ENCODE peak calls at places on chromosomes 13 and 19, in four cellular contexts. One of them, this sample, is unnamed.

GRCh38 chr13:113585828-113586355 is 1.3 kb downstream of the TFDP1 start:
- DNase-seq in HCT116: no peak
- DNase-seq in esophagus muscularis mucosa: peak; percentile 29
- DNase-seq in endothelial cell of umbilical vein: no peak
- DNase-seq in this sample: peak; percentile 23

GRCh38 chr13:99425485-99426341 is 75.6 kb upstream of the TM9SF2 start:
- DNase-seq in HCT116: no peak
- DNase-seq in esophagus muscularis mucosa: no peak
- DNase-seq in endothelial cell of umbilical vein: no peak
- DNase-seq in this sample: peak; percentile 37

GRCh38 chr13:75635621-75636338 is at the start of gene LMO7:
- DNase-seq in HCT116: no peak
- DNase-seq in esophagus muscularis mucosa: no peak
- DNase-seq in endothelial cell of umbilical vein: peak; percentile 15
- DNase-seq in this sample: peak; percentile 53

GRCh38 chr13:36920612-36921185 is 661 bp upstream of the SMAD9 start:
- DNase-seq in HCT116: no peak
- DNase-seq in esophagus muscularis mucosa: no peak
- DNase-seq in endothelial cell of umbilical vein: peak; percentile 10
- DNase-seq in this sample: no peak

GRCh38 chr13:51717786-51718398 is 86.1 kb downstream of the DHRS12 start:
- DNase-seq in HCT116: no peak
- DNase-seq in esophagus muscularis mucosa: no peak
- DNase-seq in endothelial cell of umbilical vein: no peak
- DNase-seq in this sample: no peak

GRCh38 chr19:16143399-16144215 is at the start of gene HSH2D:
- DNase-seq in HCT116: peak; percentile 77
- DNase-seq in esophagus muscularis mucosa: no peak
- DNase-seq in endothelial cell of umbilical vein: no peak
- DNase-seq in this sample: peak; percentile 94

GRCh38 chr19:16265205-16265604 is 59.4 kb upstream of the KLF2 start:
- DNase-seq in HCT116: no peak
- DNase-seq in esophagus muscularis mucosa: no peak
- DNase-seq in endothelial cell of umbilical vein: no peak
- DNase-seq in this sample: no peak

GRCh38 chr13:93876236-93876635 is 603.2 kb downstream of the DCT start:
- DNase-seq in HCT116: no peak
- DNase-seq in esophagus muscularis mucosa: no peak
- DNase-seq in endothelial cell of umbilical vein: no peak
- DNase-seq in this sample: no peak

GRCh38 chr19:12801466-12802266 is at the start of the genes PRDX2 and THSD8:
- DNase-seq in HCT116: no peak
- DNase-seq in esophagus muscularis mucosa: no peak
- DNase-seq in endothelial cell of umbilical vein: peak; percentile 75
- DNase-seq in this sample: peak; percentile 87

GRCh38 chr19:5228932-5229777 is 111.5 kb downstream of the PTPRS start:
- DNase-seq in HCT116: no peak
- DNase-seq in esophagus muscularis mucosa: no peak
- DNase-seq in endothelial cell of umbilical vein: no peak
- DNase-seq in this sample: no peak

GRCh38 chr13:32281083-32281482 is 34.1 kb downstream of the ZAR1L start:
- DNase-seq in HCT116: no peak
- DNase-seq in esophagus muscularis mucosa: no peak
- DNase-seq in endothelial cell of umbilical vein: no peak
- DNase-seq in this sample: no peak

GRCh38 chr19:51417107-51417806 is at the start of gene SIGLEC10:
- DNase-seq in HCT116: no peak
- DNase-seq in esophagus muscularis mucosa: no peak
- DNase-seq in endothelial cell of umbilical vein: no peak
- DNase-seq in this sample: peak; percentile 37

GRCh38 chr13:114065926-114066774 is 66.3 kb downstream of the RASA3 start:
- DNase-seq in HCT116: no peak
- DNase-seq in esophagus muscularis mucosa: no peak
- DNase-seq in endothelial cell of umbilical vein: no peak
- DNase-seq in this sample: no peak

GRCh38 chr13:65990684-65991083 is 1239.5 kb downstream of the PCDH9 start:
- DNase-seq in HCT116: no peak
- DNase-seq in esophagus muscularis mucosa: no peak
- DNase-seq in endothelial cell of umbilical vein: no peak
- DNase-seq in this sample: no peak

GRCh38 chr19:58563034-58563573 is 4.7 kb upstream of the UBE2M start:
- DNase-seq in HCT116: no peak
- DNase-seq in esophagus muscularis mucosa: no peak
- DNase-seq in endothelial cell of umbilical vein: no peak
- DNase-seq in this sample: peak; percentile 37

GRCh38 chr19:6322284-6322683 is 11.1 kb downstream of the ACER1 start:
- DNase-seq in HCT116: no peak
- DNase-seq in esophagus muscularis mucosa: no peak
- DNase-seq in endothelial cell of umbilical vein: no peak
- DNase-seq in this sample: no peak

GRCh38 chr19:18304496-18305312 is 18.2 kb downstream of the LSM4 start:
- DNase-seq in HCT116: no peak
- DNase-seq in esophagus muscularis mucosa: peak; percentile 96
- DNase-seq in endothelial cell of umbilical vein: peak; percentile 83
- DNase-seq in this sample: peak; percentile 80

GRCh38 chr19:28332886-28333285 is 880.1 kb downstream of the UQCRFS1 start:
- DNase-seq in HCT116: no peak
- DNase-seq in esophagus muscularis mucosa: peak; percentile 75
- DNase-seq in endothelial cell of umbilical vein: no peak
- DNase-seq in this sample: no peak

DNA sequence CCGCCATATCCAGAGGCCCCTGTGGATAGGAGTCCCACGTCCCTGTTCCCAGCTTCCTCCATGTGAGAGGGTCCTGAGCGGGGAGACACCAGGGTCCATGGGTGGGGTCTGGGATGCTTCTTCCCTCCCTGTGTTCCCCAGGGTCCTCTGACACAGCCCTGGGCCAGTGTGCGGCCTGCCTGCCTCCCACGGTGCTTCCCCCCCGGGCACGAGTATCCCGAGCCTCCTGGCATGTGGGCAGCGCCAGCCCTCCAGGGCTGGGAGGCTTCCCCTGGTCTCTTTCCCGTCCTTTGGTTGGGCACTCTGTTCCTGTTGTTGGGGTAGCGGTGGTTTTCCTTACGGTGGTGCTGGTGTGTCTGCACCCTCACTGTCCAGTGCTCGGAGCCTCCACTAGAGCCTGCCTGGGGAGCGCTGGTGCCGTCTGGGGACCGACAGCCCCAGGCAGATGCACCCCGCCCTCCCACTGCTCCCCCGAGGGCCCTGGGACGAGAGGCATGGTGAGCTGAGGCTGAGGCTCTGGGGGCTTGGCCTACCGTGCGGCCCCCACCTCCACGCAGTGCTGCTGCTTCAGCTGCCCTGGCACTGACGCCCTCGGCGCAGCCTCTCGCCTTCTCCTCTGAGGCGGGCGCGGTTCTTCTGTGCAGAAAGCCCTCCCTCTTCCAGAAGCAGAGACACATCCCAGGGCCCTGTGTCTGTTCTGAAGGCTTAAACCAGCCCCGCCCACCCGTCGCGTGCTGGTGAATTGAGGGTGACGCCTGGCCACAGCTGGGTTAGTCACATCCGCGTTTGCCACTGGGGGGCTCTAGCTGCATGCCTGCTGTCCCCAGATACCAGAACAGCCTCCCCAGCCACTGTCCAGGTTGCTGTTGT is 27.9 kb downstream of the PLEKHJ1 start:
- DNase-seq in HCT116: no peak
- DNase-seq in esophagus muscularis mucosa: no peak
- DNase-seq in endothelial cell of umbilical vein: peak; percentile 53
- DNase-seq in this sample: peak; percentile 48
- H3K27ac ChIP-seq in HCT116: no peak overlapping the region
- H3K27ac ChIP-seq in esophagus muscularis mucosa: no peak overlapping the region
- H3K27ac ChIP-seq in endothelial cell of umbilical vein: no peak overlapping the region
- H3K27ac ChIP-seq in this sample: no peak overlapping the region

GRCh38 chr13:46374710-46375109 is 12.3 kb downstream of the RUBCNL start:
- DNase-seq in HCT116: no peak
- DNase-seq in esophagus muscularis mucosa: no peak
- DNase-seq in endothelial cell of umbilical vein: no peak
- DNase-seq in this sample: no peak

GRCh38 chr13:46367622-46368327 is 19.3 kb downstream of the RUBCNL start:
- DNase-seq in HCT116: no peak
- DNase-seq in esophagus muscularis mucosa: no peak
- DNase-seq in endothelial cell of umbilical vein: no peak
- DNase-seq in this sample: no peak

GRCh38 chr13:46373623-46374022 is 13.4 kb downstream of the RUBCNL start:
- DNase-seq in HCT116: no peak
- DNase-seq in esophagus muscularis mucosa: no peak
- DNase-seq in endothelial cell of umbilical vein: no peak
- DNase-seq in this sample: no peak

GRCh38 chr13:46369506-46370268 is 17.4 kb downstream of the RUBCNL start:
- DNase-seq in HCT116: no peak
- DNase-seq in esophagus muscularis mucosa: no peak
- DNase-seq in endothelial cell of umbilical vein: no peak
- DNase-seq in this sample: no peak

DNA sequence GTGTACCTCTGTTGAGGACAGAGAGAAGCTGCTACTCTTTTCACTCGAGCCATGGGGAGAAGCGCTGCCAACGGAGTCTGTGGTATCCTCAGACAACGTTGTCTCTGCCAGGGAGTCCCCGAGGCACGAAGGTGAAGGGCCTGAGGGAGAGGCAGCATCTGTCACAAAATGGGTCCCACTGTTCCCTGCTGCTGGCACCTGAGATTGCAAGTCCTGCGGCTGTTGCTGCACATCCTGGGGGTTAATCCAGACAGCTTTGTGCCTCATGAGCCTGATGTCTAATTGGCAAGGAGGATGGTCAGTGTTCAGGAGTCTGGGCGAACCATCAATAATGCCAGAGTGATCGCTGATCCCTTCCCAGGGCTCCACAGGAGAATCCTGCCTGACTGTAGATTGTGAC is 15.0 kb downstream of the RUBCNL start:
- DNase-seq in HCT116: no peak
- DNase-seq in esophagus muscularis mucosa: no peak
- DNase-seq in endothelial cell of umbilical vein: no peak
- DNase-seq in this sample: no peak
- TF ChIP-seq POLR2A in HCT116: no peak
- TF ChIP-seq POLR2A in esophagus muscularis mucosa: no peak
- TF ChIP-seq POLR2A in endothelial cell of umbilical vein: no peak
- TF ChIP-seq POLR2A in this sample: no peak

DNA sequence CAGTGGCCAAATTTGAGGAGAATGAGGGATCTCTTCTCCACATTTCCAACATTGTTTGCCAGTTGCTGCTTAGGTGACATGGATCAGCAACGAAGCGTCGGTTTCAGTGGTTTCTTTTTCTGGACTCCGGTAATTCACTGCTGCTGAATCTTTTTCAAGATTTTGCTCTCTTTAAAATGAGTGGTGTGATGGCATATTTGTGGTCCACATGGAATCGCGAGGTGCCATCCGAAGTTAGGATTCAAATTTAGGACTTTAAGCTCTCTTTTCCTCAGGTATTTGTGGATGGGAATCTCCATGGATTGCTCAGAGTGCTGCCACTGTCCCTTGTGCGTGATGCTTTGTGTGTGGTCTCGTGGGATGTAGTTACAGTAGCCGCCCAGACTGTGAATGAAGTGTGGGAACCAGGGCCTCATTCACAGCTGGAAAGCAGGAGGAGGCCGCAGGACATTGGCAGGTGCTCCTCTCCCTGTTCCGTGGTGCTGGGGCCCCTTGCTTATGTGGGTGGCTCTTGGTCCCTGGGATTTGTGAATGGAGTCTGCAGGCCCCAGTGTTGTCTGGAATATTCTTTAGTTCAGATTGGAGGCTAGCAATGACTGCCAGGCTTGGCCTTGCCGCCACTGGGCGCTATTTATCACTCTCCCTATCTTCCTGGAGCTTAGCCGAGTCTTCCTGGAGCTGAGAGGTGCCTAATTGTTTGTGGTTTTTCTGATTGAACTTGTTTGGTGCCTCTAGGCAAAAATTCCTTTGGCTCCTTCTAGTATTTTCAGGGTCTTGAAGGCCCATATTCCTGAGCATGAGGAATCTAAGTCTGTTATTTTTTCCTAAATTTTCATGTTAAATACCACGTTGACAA is 1.5 kb downstream of the ILF3 start:
- DNase-seq in HCT116: no peak
- DNase-seq in esophagus muscularis mucosa: no peak
- DNase-seq in endothelial cell of umbilical vein: peak; percentile 46
- DNase-seq in this sample: no peak
- TF ChIP-seq POLR2AphosphoS5 in HCT116: no peak
- TF ChIP-seq POLR2AphosphoS5 in esophagus muscularis mucosa: no peak
- TF ChIP-seq POLR2AphosphoS5 in endothelial cell of umbilical vein: no peak
- TF ChIP-seq POLR2AphosphoS5 in this sample: no peak

DNA sequence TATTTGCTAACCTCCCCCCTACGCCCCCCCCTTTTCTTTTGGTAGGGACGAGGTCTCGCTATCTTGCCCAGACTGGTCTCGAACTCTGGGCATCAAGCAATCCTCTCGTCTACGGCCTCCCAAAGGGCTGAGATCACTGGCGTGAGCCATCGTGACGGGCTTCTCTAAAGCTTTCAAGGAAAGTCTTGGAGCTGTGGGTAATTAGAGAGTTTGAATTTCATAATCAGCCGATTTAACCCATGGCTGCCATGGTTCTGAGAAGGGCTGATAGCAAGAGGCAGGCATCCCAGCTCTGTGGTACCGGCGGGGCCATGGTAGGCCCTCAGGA is 679 bp upstream of the ABHD8 start:
- DNase-seq in HCT116: no peak
- DNase-seq in esophagus muscularis mucosa: no peak
- DNase-seq in endothelial cell of umbilical vein: no peak
- DNase-seq in this sample: no peak
- H3K27ac ChIP-seq in HCT116: peak overlapping the region; percentile 25
- H3K27ac ChIP-seq in esophagus muscularis mucosa: peak overlapping the region; percentile 90
- H3K27ac ChIP-seq in endothelial cell of umbilical vein: no peak overlapping the region
- H3K27ac ChIP-seq in this sample: peak overlapping the region; percentile 92

GRCh38 chr19:8512991-8513686 is 828 bp downstream of the ZNF414 start:
- DNase-seq in HCT116: no peak
- DNase-seq in esophagus muscularis mucosa: no peak
- DNase-seq in endothelial cell of umbilical vein: no peak
- DNase-seq in this sample: no peak

GRCh38 chr19:8511573-8512101 is 2.3 kb downstream of the ZNF414 start:
- DNase-seq in HCT116: peak; percentile 53
- DNase-seq in esophagus muscularis mucosa: no peak
- DNase-seq in endothelial cell of umbilical vein: no peak
- DNase-seq in this sample: no peak

GRCh38 chr19:8510589-8511115 is 3.3 kb downstream of the ZNF414 start:
- DNase-seq in HCT116: no peak
- DNase-seq in esophagus muscularis mucosa: no peak
- DNase-seq in endothelial cell of umbilical vein: no peak
- DNase-seq in this sample: no peak

GRCh38 chr19:8513687-8514504 is at the start of gene ZNF414:
- DNase-seq in HCT116: peak; percentile 97
- DNase-seq in esophagus muscularis mucosa: peak; percentile 99
- DNase-seq in endothelial cell of umbilical vein: peak; percentile 93
- DNase-seq in this sample: peak; percentile 98

GRCh38 chr19:8512115-8512967 is 1.6 kb downstream of the ZNF414 start:
- DNase-seq in HCT116: peak; percentile 67
- DNase-seq in esophagus muscularis mucosa: no peak
- DNase-seq in endothelial cell of umbilical vein: no peak
- DNase-seq in this sample: no peak
- TF ChIP-seq POLR2A in HCT116: peak; percentile 14
- TF ChIP-seq POLR2A in esophagus muscularis mucosa: no peak
- TF ChIP-seq POLR2A in endothelial cell of umbilical vein: no peak
- TF ChIP-seq POLR2A in this sample: no peak